ENCODE peak calls at places on chromosome 20, in nine cellular contexts. J is lung, S is choroid plexus epithelial cell, K is mammary epithelial cell, A is uterus, R is Calu3, X is GM10248, L is left lung, I is suprapubic skin. Z is an unnamed sample.

GRCh38 chr20:37758332-37758731 is 64.5 kb downstream of the CTNNBL1 start:
- DNase-seq in J (no peak), S (no peak), K (no peak), A (no peak), R (peak), X (no peak), L (no peak), I (no peak), Z (no peak)

GRCh38 chr20:1867495-1868260 is 27.5 kb upstream of the SIRPA start:
- DNase-seq in J (no peak), S (no peak), K (no peak), A (no peak), R (no peak), X (no peak), L (no peak), I (no peak), Z (no peak)

GRCh38 chr20:12153616-12154015 is 235.9 kb downstream of the BTBD3 start:
- DNase-seq in J (no peak), S (peak), K (peak), A (no peak), R (no peak), X (no peak), L (no peak), I (no peak), Z (no peak)

GRCh38 chr20:64153861-64154589 is 10.2 kb upstream of the MYT1 start:
- DNase-seq in J (no peak), S (no peak), K (no peak), A (no peak), R (no peak), X (no peak), L (no peak), I (no peak), Z (peak)

GRCh38 chr20:40493071-40493470 is 196.0 kb downstream of the MAFB start:
- DNase-seq in J (peak), S (peak), K (peak), A (peak), R (peak), X (no peak), L (peak), I (no peak), Z (no peak)

GRCh38 chr20:58293453-58293852 is 16.1 kb upstream of the RAB22A start:
- DNase-seq in J (no peak), S (no peak), K (peak), A (no peak), R (no peak), X (no peak), L (no peak), I (no peak), Z (no peak)

GRCh38 chr20:61437280-61438206 is 185.5 kb downstream of the CDH4 start:
- DNase-seq in J (no peak), S (peak), K (peak), A (no peak), R (no peak), X (no peak), L (no peak), I (no peak), Z (no peak)

GRCh38 chr20:48668451-48668946 is 159.3 kb downstream of the PREX1 start:
- DNase-seq in J (no peak), S (peak), K (no peak), A (no peak), R (no peak), X (no peak), L (no peak), I (no peak), Z (no peak)

GRCh38 chr20:16476032-16476431 is 97.2 kb downstream of the KIF16B start:
- DNase-seq in J (no peak), S (peak), K (peak), A (no peak), R (no peak), X (peak), L (no peak), I (no peak), Z (no peak)

GRCh38 chr20:40954521-40955165 is 74.0 kb upstream of the TOP1 start:
- DNase-seq in J (no peak), S (no peak), K (no peak), A (no peak), R (no peak), X (no peak), L (no peak), I (no peak), Z (no peak)

GRCh38 chr20:59163641-59164530 is at the start of gene ZNF831:
- DNase-seq in J (no peak), S (no peak), K (no peak), A (no peak), R (no peak), X (no peak), L (no peak), I (no peak), Z (no peak)

DNA sequence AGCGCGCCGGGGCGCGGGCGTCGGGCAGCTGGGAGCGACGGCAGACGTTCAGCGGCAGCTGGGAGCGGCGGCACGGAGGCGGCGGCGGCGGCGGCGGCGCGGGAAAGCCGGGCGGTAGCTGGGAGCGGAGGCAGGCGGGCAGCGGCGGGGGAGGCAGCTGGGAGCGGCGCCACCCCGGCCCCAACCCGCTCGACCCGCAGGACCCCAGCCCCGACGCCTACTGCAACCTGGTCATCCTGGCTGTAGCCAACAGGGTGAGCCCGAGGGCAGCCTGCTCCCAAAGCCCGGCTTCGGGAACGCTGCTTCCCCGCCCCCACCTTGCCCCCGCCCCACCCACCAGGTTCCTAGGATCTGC is 8.9 kb downstream of the CCM2L start:
- DNase-seq in J (no peak), S (no peak), K (no peak), A (no peak), R (peak), X (no peak), L (no peak), I (no peak), Z (no peak)
- TF ChIP-seq CTCF in J (no peak), S (peak), K (no peak), A (no peak), R (peak), X (no peak), L (no peak), I (no peak), Z (peak)

GRCh38 chr20:23165307-23165750 is 79.2 kb upstream of the CD93 start:
- DNase-seq in J (no peak), S (no peak), K (no peak), A (no peak), R (no peak), X (no peak), L (no peak), I (no peak), Z (no peak)
- TF ChIP-seq CTCF in J (no peak), S (peak), K (no peak), A (no peak), R (no peak), X (peak), L (no peak), I (no peak), Z (peak)

DNA sequence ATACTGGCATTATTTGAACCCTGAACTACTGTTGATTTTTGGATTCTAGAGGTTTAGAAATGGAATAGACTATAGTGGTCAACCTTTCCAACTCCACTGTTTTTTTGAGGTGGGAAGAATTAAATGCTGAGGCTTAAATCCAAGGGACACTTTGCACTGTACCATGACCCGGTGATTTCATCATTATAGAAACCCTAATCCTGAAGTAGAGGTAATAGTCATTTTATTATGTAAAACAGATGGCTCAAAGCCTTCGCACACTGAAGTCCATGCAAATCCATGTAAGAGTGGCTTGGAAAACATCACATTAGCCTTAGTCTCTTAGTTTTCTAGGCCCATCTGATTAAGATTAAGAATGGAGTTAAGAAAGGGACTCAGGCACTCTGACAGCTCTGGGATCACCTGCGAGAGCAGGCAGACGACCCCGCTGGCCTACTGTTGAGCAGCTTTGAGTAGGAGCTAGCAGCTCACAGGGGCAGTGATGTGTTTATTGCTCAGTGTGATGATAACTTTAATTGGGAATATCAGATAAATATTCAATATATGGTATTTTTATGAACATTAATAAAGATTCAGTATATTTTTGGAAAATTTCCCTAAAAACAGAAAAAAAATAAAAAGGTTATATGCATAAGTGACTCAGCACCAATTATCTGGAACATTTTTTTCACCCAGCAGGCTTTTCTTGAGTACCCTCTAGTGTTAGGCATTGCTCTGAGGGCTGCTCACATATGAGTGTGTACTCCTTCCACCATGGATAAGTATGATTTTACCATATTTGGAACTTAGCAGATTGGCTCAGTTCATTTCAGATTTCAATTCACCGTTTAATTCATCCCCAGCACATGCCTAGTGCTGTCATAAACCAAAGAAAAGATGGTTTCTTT is 13.4 kb downstream of the SLX4IP start:
- DNase-seq in J (no peak), S (peak), K (no peak), A (no peak), R (no peak), X (no peak), L (no peak), I (no peak), Z (no peak)
- TF ChIP-seq CTCF in J (no peak), S (peak), K (no peak), A (no peak), R (no peak), X (no peak), L (no peak), I (no peak), Z (no peak)

GRCh38 chr20:430091-430999 is 22.2 kb downstream of the RBCK1 start:
- DNase-seq in J (no peak), S (no peak), K (no peak), A (no peak), R (no peak), X (peak), L (no peak), I (no peak), Z (no peak)

GRCh38 chr20:427849-428657 is 20.0 kb downstream of the RBCK1 start:
- DNase-seq in J (no peak), S (no peak), K (no peak), A (no peak), R (no peak), X (no peak), L (no peak), I (no peak), Z (no peak)

GRCh38 chr20:426564-426963 is 18.5 kb downstream of the RBCK1 start:
- DNase-seq in J (no peak), S (no peak), K (no peak), A (no peak), R (no peak), X (no peak), L (no peak), I (no peak), Z (no peak)

GRCh38 chr20:427401-427800 is 19.3 kb downstream of the RBCK1 start:
- DNase-seq in J (no peak), S (no peak), K (no peak), A (no peak), R (no peak), X (no peak), L (no peak), I (no peak), Z (no peak)

DNA sequence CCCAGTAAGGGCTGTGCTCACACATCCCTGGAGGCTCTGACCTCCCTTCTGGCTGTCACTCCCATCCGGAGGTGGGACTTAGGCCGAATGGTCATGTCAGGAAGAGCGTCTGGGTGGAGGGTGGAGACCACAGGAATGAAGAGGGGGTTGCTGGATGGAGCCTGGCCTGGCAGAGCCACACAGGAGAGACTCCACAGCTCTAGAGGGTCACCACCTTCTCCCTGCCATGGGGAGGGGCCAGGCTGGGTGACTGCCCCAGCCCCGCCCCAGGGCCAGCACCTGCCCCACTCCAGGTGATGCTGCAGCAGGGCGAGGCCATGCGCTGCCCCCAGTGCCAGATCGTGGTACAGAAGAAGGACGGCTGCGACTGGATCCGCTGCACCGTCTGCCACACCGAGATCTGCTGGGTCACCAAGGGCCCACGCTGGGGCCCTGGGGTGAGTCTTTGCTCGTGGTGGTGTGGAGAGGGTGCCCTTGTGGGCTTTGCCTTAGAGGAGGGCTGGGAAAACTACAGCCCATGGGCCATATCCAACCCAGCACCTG is 20.6 kb downstream of the RBCK1 start:
- DNase-seq in J (no peak), S (no peak), K (no peak), A (no peak), R (no peak), X (peak), L (no peak), I (no peak), Z (no peak)
- TF ChIP-seq CTCF in J (no peak), S (no peak), K (no peak), A (no peak), R (no peak), X (no peak), L (no peak), I (no peak), Z (no peak)

DNA sequence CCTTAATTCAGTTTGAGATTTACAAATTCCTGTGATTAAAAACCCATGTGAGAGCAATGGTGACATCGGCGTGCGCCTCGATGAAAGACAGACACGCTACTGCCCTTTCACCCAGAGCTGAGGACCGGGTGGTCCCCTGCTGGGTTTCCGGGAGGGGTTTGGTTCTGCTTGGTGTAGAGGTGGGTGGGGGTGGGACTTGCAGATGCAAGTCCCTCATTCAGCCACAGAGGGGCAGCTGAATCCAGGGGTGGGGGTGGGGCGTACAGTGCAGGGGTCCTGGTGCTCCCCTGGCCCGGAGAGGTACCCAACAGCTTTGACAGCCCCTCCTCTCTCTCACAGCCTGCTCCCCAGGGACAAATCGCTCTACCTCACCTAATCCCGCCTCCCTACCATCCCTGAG is 118.7 kb downstream of the JPH2 start:
- DNase-seq in J (no peak), S (no peak), K (no peak), A (no peak), R (no peak), X (peak), L (no peak), I (no peak), Z (no peak)
- TF ChIP-seq CTCF in J (no peak), S (no peak), K (no peak), A (no peak), R (no peak), X (no peak), L (no peak), I (no peak), Z (no peak)

GRCh38 chr20:14948416-14948815 is 611.0 kb upstream of the FLRT3 start:
- DNase-seq in J (no peak), S (peak), K (no peak), A (no peak), R (no peak), X (no peak), L (no peak), I (no peak), Z (no peak)
- TF ChIP-seq CTCF in J (no peak), S (peak), K (peak), A (no peak), R (no peak), X (no peak), L (no peak), I (peak), Z (peak)